ENCODE peak calls at places on chromosomes 13 and 19, in seven cellular contexts. One of them, this sample, is unnamed.

GRCh38 chr13:52599037-52599852 is 43.0 kb upstream of the HNRNPA1L2 start:
- DNase-seq in neural progenitor cell: peak; percentile 23
- DNase-seq in fibroblast of the aortic adventitia: peak; percentile 87
- DNase-seq in uterus: no peak
- DNase-seq in NCI-H2107: no peak
- DNase-seq in GOT3: no peak
- DNase-seq in activated CD4-positive, alpha-beta T cell treated with anti-CD3 and anti-CD28 coated beads, Interleukin-2, amount 10 ng/mL, durations not matched to agents 7 days and 5 days: no peak
- DNase-seq in this sample: no peak

GRCh38 chr19:4609878-4610511 is 29.3 kb upstream of the TNFAIP8L1 start:
- DNase-seq in neural progenitor cell: no peak
- DNase-seq in fibroblast of the aortic adventitia: no peak
- DNase-seq in uterus: no peak
- DNase-seq in NCI-H2107: no peak
- DNase-seq in GOT3: no peak
- DNase-seq in activated CD4-positive, alpha-beta T cell treated with anti-CD3 and anti-CD28 coated beads, Interleukin-2, amount 10 ng/mL, durations not matched to agents 7 days and 5 days: no peak
- DNase-seq in this sample: no peak

GRCh38 chr13:89903115-89903514 is 1444.4 kb upstream of the MIR17HG start:
- DNase-seq in neural progenitor cell: no peak
- DNase-seq in fibroblast of the aortic adventitia: no peak
- DNase-seq in uterus: no peak
- DNase-seq in NCI-H2107: no peak
- DNase-seq in GOT3: no peak
- DNase-seq in activated CD4-positive, alpha-beta T cell treated with anti-CD3 and anti-CD28 coated beads, Interleukin-2, amount 10 ng/mL, durations not matched to agents 7 days and 5 days: no peak
- DNase-seq in this sample: no peak

GRCh38 chr19:35609881-35610353 is 2.6 kb upstream of the HAUS5 start:
- DNase-seq in neural progenitor cell: no peak
- DNase-seq in fibroblast of the aortic adventitia: no peak
- DNase-seq in uterus: no peak
- DNase-seq in NCI-H2107: no peak
- DNase-seq in GOT3: no peak
- DNase-seq in activated CD4-positive, alpha-beta T cell treated with anti-CD3 and anti-CD28 coated beads, Interleukin-2, amount 10 ng/mL, durations not matched to agents 7 days and 5 days: peak; percentile 65
- DNase-seq in this sample: peak; percentile 25

GRCh38 chr13:97295279-97296182 is 73.4 kb downstream of the MBNL2 start:
- DNase-seq in neural progenitor cell: no peak
- DNase-seq in fibroblast of the aortic adventitia: peak; percentile 89
- DNase-seq in uterus: no peak
- DNase-seq in NCI-H2107: no peak
- DNase-seq in GOT3: no peak
- DNase-seq in activated CD4-positive, alpha-beta T cell treated with anti-CD3 and anti-CD28 coated beads, Interleukin-2, amount 10 ng/mL, durations not matched to agents 7 days and 5 days: no peak
- DNase-seq in this sample: no peak

GRCh38 chr19:18460900-18461299 is 23.0 kb upstream of the ISYNA1 start:
- DNase-seq in neural progenitor cell: no peak
- DNase-seq in fibroblast of the aortic adventitia: no peak
- DNase-seq in uterus: no peak
- DNase-seq in NCI-H2107: no peak
- DNase-seq in GOT3: no peak
- DNase-seq in activated CD4-positive, alpha-beta T cell treated with anti-CD3 and anti-CD28 coated beads, Interleukin-2, amount 10 ng/mL, durations not matched to agents 7 days and 5 days: no peak
- DNase-seq in this sample: no peak

GRCh38 chr19:42250249-42250665 is 4.7 kb downstream of the ERF start:
- DNase-seq in neural progenitor cell: no peak
- DNase-seq in fibroblast of the aortic adventitia: no peak
- DNase-seq in uterus: no peak
- DNase-seq in NCI-H2107: no peak
- DNase-seq in GOT3: no peak
- DNase-seq in activated CD4-positive, alpha-beta T cell treated with anti-CD3 and anti-CD28 coated beads, Interleukin-2, amount 10 ng/mL, durations not matched to agents 7 days and 5 days: no peak
- DNase-seq in this sample: no peak

GRCh38 chr13:25816239-25816638 is 235.6 kb downstream of the SHISA2 start:
- DNase-seq in neural progenitor cell: no peak
- DNase-seq in fibroblast of the aortic adventitia: no peak
- DNase-seq in uterus: no peak
- DNase-seq in NCI-H2107: no peak
- DNase-seq in GOT3: no peak
- DNase-seq in activated CD4-positive, alpha-beta T cell treated with anti-CD3 and anti-CD28 coated beads, Interleukin-2, amount 10 ng/mL, durations not matched to agents 7 days and 5 days: no peak
- DNase-seq in this sample: no peak

GRCh38 chr19:42270346-42271044 is 1.4 kb downstream of the CIC start:
- DNase-seq in neural progenitor cell: no peak
- DNase-seq in fibroblast of the aortic adventitia: peak; percentile 85
- DNase-seq in uterus: peak; percentile 60
- DNase-seq in NCI-H2107: no peak
- DNase-seq in GOT3: no peak
- DNase-seq in activated CD4-positive, alpha-beta T cell treated with anti-CD3 and anti-CD28 coated beads, Interleukin-2, amount 10 ng/mL, durations not matched to agents 7 days and 5 days: peak; percentile 77
- DNase-seq in this sample: peak; percentile 67

GRCh38 chr13:84684804-84685203 is 802.5 kb upstream of the SLITRK1 start:
- DNase-seq in neural progenitor cell: no peak
- DNase-seq in fibroblast of the aortic adventitia: no peak
- DNase-seq in uterus: no peak
- DNase-seq in NCI-H2107: no peak
- DNase-seq in GOT3: no peak
- DNase-seq in activated CD4-positive, alpha-beta T cell treated with anti-CD3 and anti-CD28 coated beads, Interleukin-2, amount 10 ng/mL, durations not matched to agents 7 days and 5 days: no peak
- DNase-seq in this sample: no peak

GRCh38 chr13:98267080-98267912 is 90.2 kb upstream of the RNF113B start:
- DNase-seq in neural progenitor cell: no peak
- DNase-seq in fibroblast of the aortic adventitia: no peak
- DNase-seq in uterus: no peak
- DNase-seq in NCI-H2107: no peak
- DNase-seq in GOT3: no peak
- DNase-seq in activated CD4-positive, alpha-beta T cell treated with anti-CD3 and anti-CD28 coated beads, Interleukin-2, amount 10 ng/mL, durations not matched to agents 7 days and 5 days: no peak
- DNase-seq in this sample: no peak

GRCh38 chr19:3111586-3112247 is 17.6 kb downstream of the GNA11 start:
- DNase-seq in neural progenitor cell: no peak
- DNase-seq in fibroblast of the aortic adventitia: no peak
- DNase-seq in uterus: no peak
- DNase-seq in NCI-H2107: no peak
- DNase-seq in GOT3: no peak
- DNase-seq in activated CD4-positive, alpha-beta T cell treated with anti-CD3 and anti-CD28 coated beads, Interleukin-2, amount 10 ng/mL, durations not matched to agents 7 days and 5 days: no peak
- DNase-seq in this sample: no peak

GRCh38 chr19:29530549-29531457 is 5.0 kb downstream of the VSTM2B start:
- DNase-seq in neural progenitor cell: peak; percentile 54
- DNase-seq in fibroblast of the aortic adventitia: no peak
- DNase-seq in uterus: no peak
- DNase-seq in NCI-H2107: no peak
- DNase-seq in GOT3: no peak
- DNase-seq in activated CD4-positive, alpha-beta T cell treated with anti-CD3 and anti-CD28 coated beads, Interleukin-2, amount 10 ng/mL, durations not matched to agents 7 days and 5 days: no peak
- DNase-seq in this sample: no peak

GRCh38 chr13:84433024-84433423 is 550.8 kb upstream of the SLITRK1 start:
- DNase-seq in neural progenitor cell: no peak
- DNase-seq in fibroblast of the aortic adventitia: peak; percentile 76
- DNase-seq in uterus: no peak
- DNase-seq in NCI-H2107: no peak
- DNase-seq in GOT3: no peak
- DNase-seq in activated CD4-positive, alpha-beta T cell treated with anti-CD3 and anti-CD28 coated beads, Interleukin-2, amount 10 ng/mL, durations not matched to agents 7 days and 5 days: no peak
- DNase-seq in this sample: no peak

GRCh38 chr13:114129649-114130062 is 2.8 kb downstream of the RASA3 start:
- DNase-seq in neural progenitor cell: no peak
- DNase-seq in fibroblast of the aortic adventitia: no peak
- DNase-seq in uterus: no peak
- DNase-seq in NCI-H2107: no peak
- DNase-seq in GOT3: no peak
- DNase-seq in activated CD4-positive, alpha-beta T cell treated with anti-CD3 and anti-CD28 coated beads, Interleukin-2, amount 10 ng/mL, durations not matched to agents 7 days and 5 days: peak; percentile 48
- DNase-seq in this sample: no peak